ENCODE peak calls at places on chromosomes 4 and X, in ten cellular contexts. One of them, this sample, is unnamed.

GRCh38 chrX:145533534-145533933 is 284.1 kb upstream of the SLITRK2 start:
- DNase-seq in naive thymus-derived CD8-positive, alpha-beta T cell: no peak
- DNase-seq in bronchial epithelial cell: no peak
- DNase-seq in iris pigment epithelial cell: no peak
- DNase-seq in HCEC 1CT: no peak
- DNase-seq in islet precursor cell: no peak
- DNase-seq in Right ventricle myocardium inferior: no peak
- DNase-seq in OCI-LY7: no peak
- DNase-seq in GM12864: no peak
- DNase-seq in activated CD4-positive, alpha-beta T cell treated with anti-CD3 and anti-CD28 coated beads for 24 hours: no peak
- DNase-seq in this sample: no peak

GRCh38 chr4:8100696-8101095 is 57.9 kb downstream of the ABLIM2 start:
- DNase-seq in naive thymus-derived CD8-positive, alpha-beta T cell: no peak
- DNase-seq in bronchial epithelial cell: no peak
- DNase-seq in iris pigment epithelial cell: no peak
- DNase-seq in HCEC 1CT: no peak
- DNase-seq in islet precursor cell: no peak
- DNase-seq in Right ventricle myocardium inferior: no peak
- DNase-seq in OCI-LY7: no peak
- DNase-seq in GM12864: no peak
- DNase-seq in activated CD4-positive, alpha-beta T cell treated with anti-CD3 and anti-CD28 coated beads for 24 hours: no peak
- DNase-seq in this sample: no peak

GRCh38 chrX:56281789-56282188 is 49.6 kb downstream of the KLF8 start:
- DNase-seq in naive thymus-derived CD8-positive, alpha-beta T cell: peak; percentile 19
- DNase-seq in bronchial epithelial cell: peak; percentile 15
- DNase-seq in iris pigment epithelial cell: peak; percentile 12
- DNase-seq in HCEC 1CT: no peak
- DNase-seq in islet precursor cell: no peak
- DNase-seq in Right ventricle myocardium inferior: no peak
- DNase-seq in OCI-LY7: peak; percentile 23
- DNase-seq in GM12864: no peak
- DNase-seq in activated CD4-positive, alpha-beta T cell treated with anti-CD3 and anti-CD28 coated beads for 24 hours: no peak
- DNase-seq in this sample: peak; percentile 23

GRCh38 chr4:101933855-101934254 is 143.3 kb downstream of the BANK1 start:
- DNase-seq in naive thymus-derived CD8-positive, alpha-beta T cell: no peak
- DNase-seq in bronchial epithelial cell: no peak
- DNase-seq in iris pigment epithelial cell: no peak
- DNase-seq in HCEC 1CT: no peak
- DNase-seq in islet precursor cell: no peak
- DNase-seq in Right ventricle myocardium inferior: no peak
- DNase-seq in OCI-LY7: no peak
- DNase-seq in GM12864: no peak
- DNase-seq in activated CD4-positive, alpha-beta T cell treated with anti-CD3 and anti-CD28 coated beads for 24 hours: no peak
- DNase-seq in this sample: no peak

GRCh38 chrX:70196961-70197805 is 19.9 kb downstream of the DGAT2L6 start:
- DNase-seq in naive thymus-derived CD8-positive, alpha-beta T cell: peak; percentile 61
- DNase-seq in bronchial epithelial cell: peak; percentile 62
- DNase-seq in iris pigment epithelial cell: peak; percentile 55
- DNase-seq in HCEC 1CT: peak; percentile 35
- DNase-seq in islet precursor cell: peak; percentile 66
- DNase-seq in Right ventricle myocardium inferior: no peak
- DNase-seq in OCI-LY7: peak; percentile 63
- DNase-seq in GM12864: peak; percentile 19
- DNase-seq in activated CD4-positive, alpha-beta T cell treated with anti-CD3 and anti-CD28 coated beads for 24 hours: peak; percentile 72
- DNase-seq in this sample: peak; percentile 69

GRCh38 chr4:67549123-67549522 is 3.8 kb upstream of the CENPC start:
- DNase-seq in naive thymus-derived CD8-positive, alpha-beta T cell: no peak
- DNase-seq in bronchial epithelial cell: peak; percentile 71
- DNase-seq in iris pigment epithelial cell: peak; percentile 8
- DNase-seq in HCEC 1CT: no peak
- DNase-seq in islet precursor cell: no peak
- DNase-seq in Right ventricle myocardium inferior: no peak
- DNase-seq in OCI-LY7: peak; percentile 73
- DNase-seq in GM12864: no peak
- DNase-seq in activated CD4-positive, alpha-beta T cell treated with anti-CD3 and anti-CD28 coated beads for 24 hours: no peak
- DNase-seq in this sample: peak; percentile 45

GRCh38 chr4:73698217-73698616 is 42.2 kb upstream of the CXCL8 start:
- DNase-seq in naive thymus-derived CD8-positive, alpha-beta T cell: no peak
- DNase-seq in bronchial epithelial cell: peak; percentile 93
- DNase-seq in iris pigment epithelial cell: peak; percentile 88
- DNase-seq in HCEC 1CT: peak; percentile 28
- DNase-seq in islet precursor cell: no peak
- DNase-seq in Right ventricle myocardium inferior: no peak
- DNase-seq in OCI-LY7: no peak
- DNase-seq in GM12864: no peak
- DNase-seq in activated CD4-positive, alpha-beta T cell treated with anti-CD3 and anti-CD28 coated beads for 24 hours: no peak
- DNase-seq in this sample: peak; percentile 54

GRCh38 chr4:85607624-85608023 is 132.7 kb downstream of the ARHGAP24 start:
- DNase-seq in naive thymus-derived CD8-positive, alpha-beta T cell: no peak
- DNase-seq in bronchial epithelial cell: no peak
- DNase-seq in iris pigment epithelial cell: no peak
- DNase-seq in HCEC 1CT: no peak
- DNase-seq in islet precursor cell: no peak
- DNase-seq in Right ventricle myocardium inferior: no peak
- DNase-seq in OCI-LY7: peak; percentile 44
- DNase-seq in GM12864: peak; percentile 57
- DNase-seq in activated CD4-positive, alpha-beta T cell treated with anti-CD3 and anti-CD28 coated beads for 24 hours: no peak
- DNase-seq in this sample: no peak

This sample was measured in fibroblast of mammary gland.